ENCODE peak calls at places on chromosomes 4 and X, in nine cellular contexts. X, Y, C, J, F, G, T, R and H are unnamed samples.

GRCh38 chr4:77804471-77804870 is 14.7 kb downstream of the CNOT6L start:
- DNase-seq in T (no peak), Y (no peak), F (no peak), X (no peak), G (no peak), R (no peak), C (no peak), J (no peak), H (no peak)

GRCh38 chr4:132587626-132588025 is 561.5 kb upstream of the PCDH10 start:
- DNase-seq in R (peak), Y (no peak), J (no peak), C (no peak), F (no peak), G (no peak), X (no peak), T (no peak), H (no peak)

GRCh38 chrX:2692221-2693122 is 1.4 kb downstream of the CD99 start:
- DNase-seq in R (peak), C (no peak), Y (peak), J (no peak), F (no peak), T (peak), X (no peak), G (no peak), H (peak)

GRCh38 chr4:159395693-159396092 is 292.8 kb downstream of the RAPGEF2 start:
- DNase-seq in J (no peak), X (no peak), C (no peak), R (peak), Y (no peak), F (no peak), G (no peak), T (no peak), H (no peak)

GRCh38 chr4:27084685-27085356 is 224.2 kb downstream of the STIM2 start:
- DNase-seq in T (peak), Y (no peak), X (no peak), C (peak), R (peak), F (peak), J (no peak), G (no peak), H (no peak)

GRCh38 chrX:129980043-129980442 is 2.4 kb upstream of the BCORL1 start:
- DNase-seq in G (no peak), X (peak), R (no peak), T (peak), J (peak), C (no peak), F (no peak), Y (no peak), H (peak)

GRCh38 chr4:44447563-44448504 is 775 bp downstream of the KCTD8 start:
- DNase-seq in F (peak), T (peak), J (no peak), Y (no peak), C (peak), G (no peak), R (no peak), X (peak), H (peak)

GRCh38 chr4:14906805-14907204 is 95.5 kb upstream of the CPEB2 start:
- DNase-seq in Y (no peak), C (no peak), F (no peak), R (peak), T (no peak), G (no peak), J (no peak), X (no peak), H (no peak)

GRCh38 chr4:4776335-4776734 is 83.1 kb upstream of the MSX1 start:
- DNase-seq in T (no peak), J (no peak), C (no peak), F (no peak), G (no peak), R (no peak), Y (no peak), X (no peak), H (no peak)

GRCh38 chrX:155259752-155260151 is 4.5 kb downstream of the RAB39B start:
- DNase-seq in C (no peak), Y (no peak), G (no peak), F (no peak), T (no peak), J (no peak), R (no peak), X (no peak), H (no peak)

GRCh38 chr4:146932111-146932510 is 13.6 kb downstream of the TTC29 start:
- DNase-seq in X (no peak), Y (no peak), F (no peak), G (no peak), C (no peak), J (no peak), T (no peak), R (peak), H (no peak)

GRCh38 chr4:169159614-169160013 is 111.1 kb downstream of the SH3RF1 start:
- DNase-seq in Y (peak), J (no peak), X (no peak), C (no peak), G (no peak), T (no peak), F (no peak), R (peak), H (no peak)

GRCh38 chrX:73916931-73917657 is 354.1 kb downstream of the CHIC1 start:
- DNase-seq in X (no peak), J (no peak), G (no peak), C (no peak), T (peak), F (no peak), Y (peak), R (peak), H (no peak)

GRCh38 chr4:82797591-82798081 is 960 bp downstream of the SCD5 start:
- DNase-seq in C (peak), G (no peak), X (peak), Y (no peak), F (no peak), T (peak), J (no peak), R (no peak), H (peak)

GRCh38 chr4:128525387-128525786 is 237.8 kb upstream of the PGRMC2 start:
- DNase-seq in T (no peak), X (no peak), C (no peak), Y (peak), F (no peak), R (no peak), G (no peak), J (no peak), H (no peak)

GRCh38 chr4:169080970-169081369 is 70.9 kb upstream of the CBR4 start:
- DNase-seq in J (peak), F (no peak), Y (peak), C (no peak), G (no peak), X (no peak), T (no peak), R (peak), H (no peak)

GRCh38 chr4:5128569-5128968 is 77.3 kb downstream of the STK32B start:
- DNase-seq in G (no peak), F (no peak), J (no peak), X (no peak), C (no peak), T (no peak), R (no peak), Y (no peak), H (no peak)

GRCh38 chrX:130118396-130118795 is 8.1 kb upstream of the ELF4 start:
- DNase-seq in X (peak), Y (no peak), J (no peak), F (no peak), T (peak), R (peak), G (no peak), C (no peak), H (no peak)

GRCh38 chr4:164446516-164446915 is 307.4 kb upstream of the SMIM31 start:
- DNase-seq in T (peak), X (no peak), R (peak), G (no peak), J (no peak), Y (no peak), F (no peak), C (no peak), H (no peak)

GRCh38 chr4:47562297-47562696 is 77.2 kb downstream of the ATP10D start:
- DNase-seq in G (no peak), R (no peak), X (no peak), Y (no peak), J (no peak), C (no peak), T (no peak), F (no peak), H (no peak)

GRCh38 chrX:20829665-20830481 is 544.3 kb upstream of the CNKSR2 start:
- DNase-seq in Y (no peak), G (no peak), X (no peak), J (no peak), C (no peak), F (no peak), T (no peak), R (peak), H (no peak)

GRCh38 chrX:17376381-17377046 is 1.5 kb downstream of the NHS start:
- DNase-seq in R (peak), J (peak), F (no peak), X (no peak), C (no peak), T (peak), Y (peak), G (no peak), H (no peak)

GRCh38 chrX:3585719-3586118 is 127.7 kb downstream of the PRKX start:
- DNase-seq in X (no peak), F (peak), Y (no peak), C (no peak), J (no peak), G (no peak), T (no peak), R (no peak), H (no peak)

GRCh38 chr4:158624889-158625478 is 46.7 kb downstream of the C4orf46 start:
- DNase-seq in G (no peak), R (peak), J (peak), T (peak), C (peak), F (peak), Y (no peak), X (peak), H (peak)

GRCh38 chr4:6338175-6338950 is 68.7 kb downstream of the WFS1 start:
- DNase-seq in T (no peak), C (no peak), X (peak), J (no peak), G (no peak), R (no peak), Y (no peak), F (no peak), H (no peak)

GRCh38 chr4:158823461-158823873 is 54.6 kb downstream of the FNIP2 start:
- DNase-seq in X (no peak), C (no peak), R (peak), T (no peak), J (no peak), G (no peak), F (no peak), Y (no peak), H (no peak)

GRCh38 chr4:183469936-183470335 is 25.5 kb downstream of the CDKN2AIP start:
- DNase-seq in R (peak), X (no peak), F (no peak), J (no peak), G (no peak), Y (no peak), T (no peak), C (no peak), H (no peak)

GRCh38 chr4:4990857-4991540 is 28.3 kb downstream of the CYTL1 start:
- DNase-seq in J (peak), X (no peak), C (no peak), T (peak), F (no peak), R (peak), Y (peak), G (no peak), H (no peak)

GRCh38 chr4:107734120-107734519 is 14.1 kb upstream of the PAPSS1 start:
- DNase-seq in Y (peak), R (no peak), T (no peak), J (no peak), G (no peak), F (no peak), C (no peak), X (peak), H (no peak)